ENCODE peak calls at places on chromosomes 16 and 17, in five cellular contexts. P is left ventricle myocardium inferior, X is epithelial cell of esophagus, H is neural progenitor cell, S is thoracic aorta. Y is an unnamed sample.

GRCh38 chr17:2776589-2777241 is 19.5 kb upstream of the RAP1GAP2 start:
- DNase-seq in P (no peak), X (peak), H (peak), S (no peak), Y (no peak)

GRCh38 chr17:72345083-72345482 is 224.3 kb downstream of the SOX9 start:
- DNase-seq in P (no peak), X (no peak), H (no peak), S (no peak), Y (no peak)

GRCh38 chr17:77318491-77319210 is 177.9 kb downstream of the SEC14L1 start:
- DNase-seq in P (no peak), X (peak), H (no peak), S (no peak), Y (no peak)

GRCh38 chr17:1870592-1870991 is 40.8 kb downstream of the RPA1 start:
- DNase-seq in P (no peak), X (no peak), H (no peak), S (no peak), Y (no peak)

GRCh38 chr17:77466140-77466539 is 325.4 kb downstream of the SEC14L1 start:
- DNase-seq in P (no peak), X (no peak), H (peak), S (no peak), Y (peak)

GRCh38 chr17:61627125-61627524 is 36.1 kb upstream of the NACA2 start:
- DNase-seq in P (no peak), X (no peak), H (no peak), S (no peak), Y (no peak)

GRCh38 chr17:36928450-36929125 is 8.7 kb upstream of the LHX1 start:
- DNase-seq in P (no peak), X (no peak), H (no peak), S (no peak), Y (no peak)

GRCh38 chr17:29349409-29349808 is 40.8 kb upstream of the TAOK1 start:
- DNase-seq in P (no peak), X (no peak), H (no peak), S (no peak), Y (no peak)

GRCh38 chr16:56933828-56934598 is 2.1 kb downstream of the HERPUD1 start:
- DNase-seq in P (no peak), X (no peak), H (no peak), S (no peak), Y (no peak)

GRCh38 chr16:66521227-66521626 is 28.7 kb downstream of the TK2 start:
- DNase-seq in P (no peak), X (no peak), H (no peak), S (no peak), Y (no peak)

GRCh38 chr16:50384500-50385122 is 15.8 kb upstream of the BRD7 start:
- DNase-seq in P (no peak), X (no peak), H (no peak), S (no peak), Y (no peak)

GRCh38 chr17:76872221-76872873 is 4.1 kb downstream of the MGAT5B start:
- DNase-seq in P (no peak), X (peak), H (no peak), S (no peak), Y (peak)

GRCh38 chr16:57892447-57893096 is 78.4 kb downstream of the CNGB1 start:
- DNase-seq in P (no peak), X (peak), H (no peak), S (no peak), Y (no peak)

GRCh38 chr17:69592692-69593350 is 178.3 kb downstream of the MAP2K6 start:
- DNase-seq in P (no peak), X (no peak), H (no peak), S (no peak), Y (no peak)

GRCh38 chr17:14144513-14144912 is 75.2 kb downstream of the COX10 start:
- DNase-seq in P (no peak), X (no peak), H (no peak), S (no peak), Y (no peak)

GRCh38 chr16:11181889-11182279 is 74.1 kb downstream of the SOCS1 start:
- DNase-seq in P (no peak), X (no peak), H (no peak), S (no peak), Y (no peak)

GRCh38 chr16:80997964-80998620 is 8.6 kb downstream of the CMC2 start:
- DNase-seq in P (no peak), X (no peak), H (no peak), S (no peak), Y (no peak)

GRCh38 chr16:70437582-70438324 is 1.1 kb downstream of the ST3GAL2 start:
- DNase-seq in P (no peak), X (peak), H (peak), S (no peak), Y (peak)

GRCh38 chr16:66911112-66911511 is 7.6 kb downstream of the CDH16 start:
- DNase-seq in P (no peak), X (peak), H (no peak), S (no peak), Y (no peak)

GRCh38 chr17:28953444-28954118 is 2.3 kb upstream of the PHF12 start:
- DNase-seq in P (no peak), X (peak), H (peak), S (no peak), Y (peak)

GRCh38 chr17:31392002-31392855 is 754 bp downstream of the RAB11FIP4 start:
- DNase-seq in P (no peak), X (no peak), H (peak), S (no peak), Y (no peak)

GRCh38 chr16:12565423-12565822 is 238.3 kb downstream of the CPPED1 start:
- DNase-seq in P (no peak), X (no peak), H (no peak), S (no peak), Y (no peak)

GRCh38 chr17:56577810-56578209 is 15.7 kb upstream of the NOG start:
- DNase-seq in P (peak), X (no peak), H (peak), S (no peak), Y (peak)

GRCh38 chr17:73231363-73231762 is 30.3 kb downstream of the CPSF4L start:
- DNase-seq in P (no peak), X (no peak), H (no peak), S (no peak), Y (no peak)

GRCh38 chr17:7289256-7290032 is 5.0 kb downstream of the YBX2 start:
- DNase-seq in P (no peak), X (no peak), H (no peak), S (no peak), Y (no peak)

GRCh38 chr17:27315322-27315721 is 21.4 kb downstream of the WSB1 start:
- DNase-seq in P (peak), X (peak), H (no peak), S (peak), Y (peak)

GRCh38 chr17:82931696-82932060 is 91.9 kb upstream of the ZNF750 start:
- DNase-seq in P (peak), X (peak), H (no peak), S (no peak), Y (peak)

GRCh38 chr17:67289174-67289876 is 44.3 kb upstream of the HELZ start:
- DNase-seq in P (peak), X (no peak), H (no peak), S (peak), Y (peak)

GRCh38 chr17:81868674-81869220 is 2.4 kb downstream of the ARHGDIA start:
- DNase-seq in P (no peak), X (peak), H (peak), S (no peak), Y (peak)
- H3K4me3 ChIP-seq in P (peak), X (no peak), H (no peak), S (no peak), Y (no peak)

GRCh38 chr17:33949100-33949499 is 306.0 kb upstream of the CCL2 start:
- DNase-seq in P (no peak), X (no peak), H (peak), S (no peak), Y (no peak)
- TF ChIP-seq CTCF in P (peak), X (no peak), H (peak), S (no peak), Y (peak)

DNA sequence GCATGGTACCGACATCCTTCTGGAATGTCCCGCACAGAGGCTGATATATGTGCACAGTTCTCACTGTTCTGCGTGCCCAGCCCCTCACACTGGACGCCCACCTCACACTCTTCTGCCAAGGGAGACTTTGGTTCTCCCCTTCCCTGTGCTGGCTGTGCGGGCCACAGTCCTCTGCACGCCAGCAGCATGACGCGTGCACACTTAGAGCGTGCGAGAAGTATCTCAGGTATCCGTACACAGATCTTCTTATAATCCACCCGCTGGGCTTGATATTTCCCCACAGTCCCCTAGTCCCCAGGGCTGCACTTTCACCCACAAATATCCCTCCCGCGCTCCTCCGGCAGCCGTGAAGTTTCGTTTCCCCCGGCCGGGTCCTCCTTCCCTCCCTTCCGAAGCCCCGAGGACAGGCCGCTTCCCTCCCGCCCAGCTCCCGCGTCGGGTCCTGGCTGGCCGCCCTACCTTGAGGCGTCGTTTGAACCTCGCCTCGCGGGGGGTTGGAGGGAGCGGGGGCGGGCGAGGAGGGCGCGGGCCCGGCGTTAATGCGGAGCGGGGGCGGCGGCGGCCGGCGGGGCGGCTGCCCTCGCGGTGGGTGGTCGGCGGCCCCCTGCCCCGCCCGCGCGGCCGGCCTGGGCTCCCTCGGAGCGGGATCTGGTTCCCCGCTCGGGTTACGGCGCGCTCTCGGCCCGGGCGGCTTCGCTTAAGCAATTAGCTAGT is 5.0 kb upstream of the FOXF1 start:
- DNase-seq in P (no peak), X (no peak), H (peak), S (no peak), Y (no peak)
- H3K4me3 ChIP-seq in P (peak), X (no peak), H (no peak), S (peak), Y (no peak)

GRCh38 chr16:2980227-2981176 is at the start of gene PKMYT1:
- DNase-seq in P (peak), X (peak), H (peak), S (no peak), Y (peak)
- TF ChIP-seq CTCF in P (no peak), X (no peak), H (no peak), S (no peak), Y (no peak)

GRCh38 chr16:68022728-68023537 is at the start of the genes DDX28 and DUS2:
- DNase-seq in P (peak), X (peak), H (peak), S (peak), Y (peak)

GRCh38 chr16:68015681-68016080 is at the start of gene DPEP2NB:
- DNase-seq in P (no peak), X (no peak), H (no peak), S (no peak), Y (no peak)

GRCh38 chr16:68019167-68019680 is 3.5 kb upstream of the DPEP2NB start:
- DNase-seq in P (no peak), X (no peak), H (no peak), S (no peak), Y (no peak)

GRCh38 chr16:68022278-68022727 is 729 bp downstream of the DDX28 start:
- DNase-seq in P (no peak), X (no peak), H (no peak), S (no peak), Y (no peak)

DNA sequence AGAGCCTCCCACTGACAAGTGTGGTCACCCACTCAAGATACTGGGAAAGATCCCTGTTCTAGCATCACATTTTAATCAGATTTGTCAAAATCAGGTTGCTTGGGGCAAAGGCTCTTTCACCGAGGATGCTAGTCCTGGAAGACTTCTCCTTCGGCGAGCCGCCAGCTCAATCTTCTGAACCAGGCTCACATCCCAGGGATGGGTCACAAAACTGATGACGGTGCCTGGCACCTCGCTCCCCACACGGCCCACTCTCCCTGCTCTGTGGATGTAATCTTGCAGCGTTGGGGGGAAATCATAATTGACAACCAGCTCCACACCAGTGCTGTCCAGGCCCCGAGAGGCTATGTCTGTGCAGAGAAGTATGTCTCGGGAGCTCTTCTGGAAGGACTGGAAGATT is 1.5 kb downstream of the DDX28 start:
- DNase-seq in P (no peak), X (no peak), H (no peak), S (no peak), Y (no peak)
- H3K4me3 ChIP-seq in P (peak), X (peak), H (peak), S (peak), Y (no peak)

GRCh38 chr17:43842975-43843325 is 4.0 kb upstream of the CD300LG start:
- DNase-seq in P (no peak), X (no peak), H (no peak), S (no peak), Y (no peak)

GRCh38 chr17:43839670-43840101 is 6.7 kb upstream of the MPP3 start:
- DNase-seq in P (no peak), X (peak), H (no peak), S (no peak), Y (no peak)

GRCh38 chr17:43845772-43846171 is 1.2 kb upstream of the CD300LG start:
- DNase-seq in P (no peak), X (no peak), H (no peak), S (no peak), Y (no peak)

GRCh38 chr17:43844241-43844640 is 2.7 kb upstream of the CD300LG start:
- DNase-seq in P (no peak), X (no peak), H (no peak), S (no peak), Y (peak)

GRCh38 chr17:43840814-43841213 is 6.2 kb upstream of the CD300LG start:
- DNase-seq in P (no peak), X (no peak), H (peak), S (no peak), Y (no peak)
- TF ChIP-seq CTCF in P (peak), X (peak), H (peak), S (peak), Y (peak)

GRCh38 chr17:74970395-74970794 is 2.2 kb downstream of the HID1 start:
- DNase-seq in P (peak), X (no peak), H (no peak), S (no peak), Y (peak)

GRCh38 chr17:74971842-74972106 is 785 bp downstream of the HID1 start:
- DNase-seq in P (no peak), X (no peak), H (no peak), S (no peak), Y (no peak)

GRCh38 chr17:74972107-74972972 is at the start of gene HID1:
- DNase-seq in P (peak), X (peak), H (peak), S (no peak), Y (peak)

GRCh38 chr17:74971069-74971841 is 1.3 kb downstream of the HID1 start:
- DNase-seq in P (no peak), X (no peak), H (no peak), S (no peak), Y (no peak)

GRCh38 chr17:74972973-74973328 is 392 bp upstream of the HID1 start:
- DNase-seq in P (no peak), X (no peak), H (no peak), S (no peak), Y (no peak)
- H3K4me3 ChIP-seq in P (peak), X (peak), H (peak), S (peak), Y (peak)

GRCh38 chr17:64617125-64617780 is 44.9 kb downstream of the SMURF2 start:
- DNase-seq in P (no peak), X (peak), H (no peak), S (no peak), Y (no peak)

GRCh38 chr17:64618848-64619247 is 43.3 kb downstream of the SMURF2 start:
- DNase-seq in P (no peak), X (no peak), H (no peak), S (no peak), Y (no peak)

GRCh38 chr17:64611374-64611773 is 50.7 kb downstream of the SMURF2 start:
- DNase-seq in P (no peak), X (no peak), H (no peak), S (no peak), Y (no peak)

GRCh38 chr17:64614266-64615011 is 47.7 kb downstream of the SMURF2 start:
- DNase-seq in P (no peak), X (no peak), H (no peak), S (no peak), Y (no peak)

DNA sequence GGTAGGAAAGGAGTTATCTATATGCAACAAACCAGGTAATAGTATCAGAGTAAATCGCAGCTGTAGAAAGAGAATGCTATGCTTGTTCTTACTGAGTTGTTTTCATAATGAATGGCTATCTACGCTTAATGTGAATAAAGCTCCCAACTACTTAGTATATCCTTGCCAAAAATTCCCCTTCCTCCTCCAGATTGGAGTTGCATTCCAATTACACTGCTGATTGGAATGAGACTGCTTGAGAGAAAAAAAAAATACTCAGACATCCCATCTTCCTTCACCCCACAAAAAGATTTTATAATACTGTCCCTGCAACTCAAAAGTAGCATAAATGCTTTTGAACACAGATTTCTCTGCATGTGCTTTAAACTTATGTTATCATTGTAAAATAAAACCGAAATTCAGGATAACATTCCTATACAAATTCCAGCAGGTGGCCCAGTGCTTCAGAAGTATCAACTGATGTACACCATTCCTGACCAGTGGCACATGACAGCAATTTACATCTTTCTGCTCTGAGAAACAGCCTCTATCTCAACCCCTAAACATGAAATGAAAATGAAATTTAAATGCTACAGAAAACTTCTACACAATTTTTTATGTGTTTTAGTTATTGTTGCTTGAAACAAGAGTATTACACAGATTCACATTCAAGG is 47.0 kb downstream of the SMURF2 start:
- DNase-seq in P (no peak), X (no peak), H (no peak), S (no peak), Y (no peak)
- TF ChIP-seq CTCF in P (no peak), X (no peak), H (no peak), S (no peak), Y (no peak)